ENCODE peak calls at places on chromosome 2, in eight cellular contexts. One of them, this sample, is unnamed.

GRCh38 chr2:118853647-118854367 is 6.4 kb upstream of the EN1 start:
- DNase-seq in AG10803: no peak
- DNase-seq in neural progenitor cell: peak; percentile 36
- DNase-seq in dorsolateral prefrontal cortex: no peak
- DNase-seq in tibial artery: no peak
- DNase-seq in foreskin fibroblast: no peak
- DNase-seq in BE2C: no peak
- DNase-seq in endothelial cell: no peak
- DNase-seq in this sample: no peak

GRCh38 chr2:149729575-149729974 is 142.0 kb upstream of the MMADHC start:
- DNase-seq in endothelial cell: no peak
- DNase-seq in dorsolateral prefrontal cortex: no peak
- DNase-seq in BE2C: no peak
- DNase-seq in neural progenitor cell: no peak
- DNase-seq in foreskin fibroblast: no peak
- DNase-seq in AG10803: no peak
- DNase-seq in tibial artery: no peak
- DNase-seq in this sample: no peak

GRCh38 chr2:2850891-2851290 is 519.8 kb upstream of the MYT1L start:
- DNase-seq in endothelial cell: no peak
- DNase-seq in BE2C: no peak
- DNase-seq in AG10803: no peak
- DNase-seq in dorsolateral prefrontal cortex: no peak
- DNase-seq in neural progenitor cell: no peak
- DNase-seq in foreskin fibroblast: no peak
- DNase-seq in tibial artery: no peak
- DNase-seq in this sample: no peak

GRCh38 chr2:179532890-179533289 is 268.3 kb upstream of the SESTD1 start:
- DNase-seq in tibial artery: no peak
- DNase-seq in BE2C: no peak
- DNase-seq in AG10803: no peak
- DNase-seq in foreskin fibroblast: peak; percentile 24
- DNase-seq in endothelial cell: no peak
- DNase-seq in dorsolateral prefrontal cortex: no peak
- DNase-seq in neural progenitor cell: peak; percentile 75
- DNase-seq in this sample: no peak

GRCh38 chr2:38720613-38721241 is 30.4 kb downstream of the SRSF7 start:
- DNase-seq in dorsolateral prefrontal cortex: no peak
- DNase-seq in endothelial cell: no peak
- DNase-seq in neural progenitor cell: no peak
- DNase-seq in tibial artery: peak; percentile 88
- DNase-seq in AG10803: peak; percentile 98
- DNase-seq in foreskin fibroblast: peak; percentile 89
- DNase-seq in BE2C: peak; percentile 27
- DNase-seq in this sample: peak; percentile 42

GRCh38 chr2:15449542-15450236 is 111.4 kb downstream of the NBAS start:
- DNase-seq in endothelial cell: no peak
- DNase-seq in dorsolateral prefrontal cortex: no peak
- DNase-seq in BE2C: no peak
- DNase-seq in foreskin fibroblast: no peak
- DNase-seq in neural progenitor cell: no peak
- DNase-seq in tibial artery: no peak
- DNase-seq in AG10803: no peak
- DNase-seq in this sample: no peak

GRCh38 chr2:221129657-221130056 is 442.4 kb downstream of the EPHA4 start:
- DNase-seq in BE2C: no peak
- DNase-seq in endothelial cell: no peak
- DNase-seq in neural progenitor cell: no peak
- DNase-seq in AG10803: no peak
- DNase-seq in dorsolateral prefrontal cortex: no peak
- DNase-seq in tibial artery: no peak
- DNase-seq in foreskin fibroblast: no peak
- DNase-seq in this sample: no peak

GRCh38 chr2:143121957-143122356 is 7.3 kb upstream of the ARHGAP15 start:
- DNase-seq in endothelial cell: no peak
- DNase-seq in AG10803: no peak
- DNase-seq in foreskin fibroblast: no peak
- DNase-seq in dorsolateral prefrontal cortex: no peak
- DNase-seq in tibial artery: no peak
- DNase-seq in neural progenitor cell: no peak
- DNase-seq in BE2C: no peak
- DNase-seq in this sample: no peak

GRCh38 chr2:232523682-232524597 is 2.0 kb upstream of the CHRND start:
- DNase-seq in AG10803: peak; percentile 13
- DNase-seq in tibial artery: no peak
- DNase-seq in dorsolateral prefrontal cortex: peak; percentile 41
- DNase-seq in endothelial cell: peak; percentile 69
- DNase-seq in neural progenitor cell: peak; percentile 92
- DNase-seq in foreskin fibroblast: peak; percentile 9
- DNase-seq in BE2C: peak; percentile 80
- DNase-seq in this sample: no peak

GRCh38 chr2:128348505-128349065 is 29.9 kb upstream of the HS6ST1 start:
- DNase-seq in foreskin fibroblast: no peak
- DNase-seq in tibial artery: no peak
- DNase-seq in dorsolateral prefrontal cortex: no peak
- DNase-seq in neural progenitor cell: no peak
- DNase-seq in BE2C: no peak
- DNase-seq in endothelial cell: no peak
- DNase-seq in AG10803: no peak
- DNase-seq in this sample: no peak

GRCh38 chr2:39875182-39875913 is 96.3 kb upstream of the THUMPD2 start:
- DNase-seq in dorsolateral prefrontal cortex: no peak
- DNase-seq in AG10803: peak; percentile 94
- DNase-seq in foreskin fibroblast: peak; percentile 74
- DNase-seq in endothelial cell: no peak
- DNase-seq in BE2C: no peak
- DNase-seq in neural progenitor cell: no peak
- DNase-seq in tibial artery: peak; percentile 45
- DNase-seq in this sample: no peak

GRCh38 chr2:167592441-167592840 is 655.0 kb downstream of the STK39 start:
- DNase-seq in tibial artery: no peak
- DNase-seq in BE2C: no peak
- DNase-seq in AG10803: no peak
- DNase-seq in endothelial cell: no peak
- DNase-seq in foreskin fibroblast: no peak
- DNase-seq in dorsolateral prefrontal cortex: no peak
- DNase-seq in neural progenitor cell: no peak
- DNase-seq in this sample: no peak

GRCh38 chr2:207558106-207558505 is 28.3 kb downstream of the CREB1 start:
- DNase-seq in dorsolateral prefrontal cortex: no peak
- DNase-seq in BE2C: no peak
- DNase-seq in tibial artery: no peak
- DNase-seq in foreskin fibroblast: peak; percentile 50
- DNase-seq in AG10803: peak; percentile 90
- DNase-seq in endothelial cell: no peak
- DNase-seq in neural progenitor cell: no peak
- DNase-seq in this sample: no peak

GRCh38 chr2:111048856-111049551 is 71.7 kb upstream of the BCL2L11 start:
- DNase-seq in endothelial cell: no peak
- DNase-seq in tibial artery: no peak
- DNase-seq in BE2C: no peak
- DNase-seq in dorsolateral prefrontal cortex: no peak
- DNase-seq in neural progenitor cell: no peak
- DNase-seq in foreskin fibroblast: no peak
- DNase-seq in AG10803: no peak
- DNase-seq in this sample: no peak

GRCh38 chr2:120741514-120742448 is 6.1 kb downstream of the GLI2 start:
- DNase-seq in AG10803: no peak
- DNase-seq in neural progenitor cell: peak; percentile 91
- DNase-seq in endothelial cell: no peak
- DNase-seq in foreskin fibroblast: no peak
- DNase-seq in dorsolateral prefrontal cortex: no peak
- DNase-seq in tibial artery: no peak
- DNase-seq in BE2C: no peak
- DNase-seq in this sample: no peak

GRCh38 chr2:112277591-112278220 is 2.3 kb downstream of the ZC3H6 start:
- DNase-seq in dorsolateral prefrontal cortex: no peak
- DNase-seq in neural progenitor cell: no peak
- DNase-seq in foreskin fibroblast: no peak
- DNase-seq in BE2C: no peak
- DNase-seq in tibial artery: no peak
- DNase-seq in endothelial cell: no peak
- DNase-seq in AG10803: no peak
- DNase-seq in this sample: no peak

GRCh38 chr2:179172894-179173293 is 91.7 kb downstream of the SESTD1 start:
- DNase-seq in endothelial cell: no peak
- DNase-seq in neural progenitor cell: no peak
- DNase-seq in dorsolateral prefrontal cortex: no peak
- DNase-seq in BE2C: no peak
- DNase-seq in foreskin fibroblast: no peak
- DNase-seq in AG10803: no peak
- DNase-seq in tibial artery: no peak
- DNase-seq in this sample: no peak

GRCh38 chr2:171279983-171280790 is 119.5 kb upstream of the TLK1 start:
- DNase-seq in tibial artery: no peak
- DNase-seq in AG10803: no peak
- DNase-seq in BE2C: no peak
- DNase-seq in foreskin fibroblast: no peak
- DNase-seq in endothelial cell: no peak
- DNase-seq in dorsolateral prefrontal cortex: no peak
- DNase-seq in neural progenitor cell: no peak
- DNase-seq in this sample: no peak

GRCh38 chr2:28956415-28956826 is 24.7 kb upstream of the TOGARAM2 start:
- DNase-seq in neural progenitor cell: peak; percentile 76
- DNase-seq in foreskin fibroblast: peak; percentile 34
- DNase-seq in dorsolateral prefrontal cortex: peak; percentile 47
- DNase-seq in endothelial cell: peak; percentile 66
- DNase-seq in BE2C: peak; percentile 60
- DNase-seq in tibial artery: no peak
- DNase-seq in AG10803: peak; percentile 11
- DNase-seq in this sample: no peak

GRCh38 chr2:98445708-98446577 is 1.3 kb downstream of the INPP4A start:
- DNase-seq in neural progenitor cell: no peak
- DNase-seq in endothelial cell: no peak
- DNase-seq in foreskin fibroblast: no peak
- DNase-seq in AG10803: no peak
- DNase-seq in tibial artery: no peak
- DNase-seq in BE2C: peak; percentile 40
- DNase-seq in dorsolateral prefrontal cortex: no peak
- DNase-seq in this sample: no peak

DNA sequence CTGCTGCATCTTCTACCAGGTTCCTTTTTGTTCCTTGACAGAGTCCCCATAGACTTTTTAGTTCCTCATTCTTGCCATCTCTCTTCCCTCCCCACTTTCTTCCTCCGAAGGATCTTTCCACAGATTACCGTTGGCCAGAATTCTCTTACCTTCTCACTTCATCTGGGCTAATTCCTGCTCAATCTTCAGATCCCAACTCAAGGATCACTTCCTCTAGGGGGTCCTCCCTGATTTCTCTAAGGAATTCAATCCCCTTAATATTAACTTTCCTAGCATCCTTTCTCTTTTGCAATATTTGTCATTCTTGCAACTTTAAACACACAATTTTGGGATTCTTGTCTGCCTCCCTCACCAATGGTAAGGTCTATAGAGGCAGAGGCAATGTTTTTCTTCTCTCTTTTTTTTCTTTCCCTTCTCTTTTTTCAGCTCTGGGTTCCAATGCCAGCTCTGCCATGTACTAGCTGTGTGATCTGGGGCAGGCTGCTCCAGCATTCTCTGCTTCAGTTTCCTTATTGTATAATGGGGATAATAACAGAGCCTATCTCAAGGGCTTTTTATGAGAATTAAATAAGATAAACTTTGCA is 5.4 kb upstream of the KCNE4 start:
- DNase-seq in dorsolateral prefrontal cortex: no peak
- DNase-seq in AG10803: peak; percentile 82
- DNase-seq in tibial artery: no peak
- DNase-seq in endothelial cell: no peak
- DNase-seq in neural progenitor cell: no peak
- DNase-seq in foreskin fibroblast: no peak
- DNase-seq in BE2C: no peak
- DNase-seq in this sample: no peak
- TF ChIP-seq CTCF in dorsolateral prefrontal cortex: no peak
- TF ChIP-seq CTCF in AG10803: no peak
- TF ChIP-seq CTCF in tibial artery: no peak
- TF ChIP-seq CTCF in endothelial cell: no peak
- TF ChIP-seq CTCF in neural progenitor cell: no peak
- TF ChIP-seq CTCF in foreskin fibroblast: no peak
- TF ChIP-seq CTCF in BE2C: no peak
- TF ChIP-seq CTCF in this sample: no peak

DNA sequence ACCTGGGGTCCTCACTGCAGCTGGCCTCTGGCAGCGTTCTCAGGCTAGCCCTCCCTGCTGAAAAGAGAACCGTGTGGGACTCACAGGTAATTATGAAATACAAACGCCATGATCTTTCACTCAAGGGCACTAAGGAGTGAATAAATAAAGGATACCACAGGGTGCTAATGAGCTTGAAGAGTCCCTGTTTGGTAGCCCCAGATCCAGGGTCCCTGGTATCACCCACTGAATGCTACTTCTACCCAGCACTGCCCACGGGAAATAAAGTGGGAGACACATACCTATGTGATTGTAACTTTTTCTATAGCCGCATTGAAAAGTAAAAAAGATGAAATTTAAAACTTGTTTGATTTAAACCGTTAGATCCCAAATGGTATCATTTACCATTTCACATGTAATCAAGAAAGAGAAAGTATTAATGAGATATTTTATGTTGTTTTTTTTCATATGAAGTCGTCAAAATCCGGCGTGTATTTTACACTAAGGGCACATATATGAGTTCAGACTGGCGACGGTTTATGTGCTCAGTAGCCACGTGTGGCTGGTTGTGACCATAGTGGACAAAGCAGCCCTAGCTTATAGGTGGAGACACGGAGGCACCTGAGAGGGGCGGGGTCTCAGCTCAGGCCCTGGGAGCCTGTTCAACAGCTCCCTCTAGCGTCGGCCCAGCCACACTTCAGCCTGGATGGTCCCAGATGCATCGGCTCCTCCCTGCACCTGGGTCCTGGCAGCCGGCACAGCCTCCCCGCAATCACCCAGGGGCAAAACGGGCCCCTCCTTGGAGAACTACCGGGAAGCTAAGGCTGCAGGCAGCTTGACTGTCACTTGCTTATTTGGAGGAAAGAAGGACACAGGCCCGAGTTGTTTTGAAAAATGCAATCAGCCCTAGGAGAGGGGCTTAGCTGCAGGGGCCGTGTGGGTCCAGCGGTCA is 39.2 kb downstream of the ODC1 start:
- DNase-seq in neural progenitor cell: peak; percentile 91
- DNase-seq in BE2C: peak; percentile 85
- DNase-seq in AG10803: peak; percentile 43
- DNase-seq in foreskin fibroblast: no peak
- DNase-seq in tibial artery: peak; percentile 52
- DNase-seq in endothelial cell: peak; percentile 83
- DNase-seq in dorsolateral prefrontal cortex: peak; percentile 64
- DNase-seq in this sample: no peak
- TF ChIP-seq CTCF in neural progenitor cell: peak; percentile 97
- TF ChIP-seq CTCF in BE2C: peak; percentile 98
- TF ChIP-seq CTCF in AG10803: peak; percentile 90
- TF ChIP-seq CTCF in foreskin fibroblast: peak; percentile 92
- TF ChIP-seq CTCF in tibial artery: peak; percentile 90
- TF ChIP-seq CTCF in endothelial cell: peak; percentile 97
- TF ChIP-seq CTCF in dorsolateral prefrontal cortex: peak; percentile 98
- TF ChIP-seq CTCF in this sample: no peak

GRCh38 chr2:8986327-8986976 is 17.0 kb downstream of the MBOAT2 start:
- DNase-seq in AG10803: no peak
- DNase-seq in BE2C: peak; percentile 54
- DNase-seq in foreskin fibroblast: no peak
- DNase-seq in tibial artery: no peak
- DNase-seq in dorsolateral prefrontal cortex: no peak
- DNase-seq in endothelial cell: peak; percentile 54
- DNase-seq in neural progenitor cell: peak; percentile 31
- DNase-seq in this sample: no peak
- TF ChIP-seq CTCF in AG10803: peak; percentile 16
- TF ChIP-seq CTCF in BE2C: peak; percentile 76
- TF ChIP-seq CTCF in foreskin fibroblast: no peak
- TF ChIP-seq CTCF in tibial artery: no peak
- TF ChIP-seq CTCF in dorsolateral prefrontal cortex: no peak
- TF ChIP-seq CTCF in endothelial cell: peak; percentile 63
- TF ChIP-seq CTCF in neural progenitor cell: peak; percentile 55
- TF ChIP-seq CTCF in this sample: no peak

GRCh38 chr2:177029501-177029900 is 183.1 kb upstream of the HNRNPA3 start:
- DNase-seq in dorsolateral prefrontal cortex: no peak
- DNase-seq in BE2C: no peak
- DNase-seq in foreskin fibroblast: no peak
- DNase-seq in neural progenitor cell: no peak
- DNase-seq in endothelial cell: no peak
- DNase-seq in AG10803: no peak
- DNase-seq in tibial artery: no peak
- DNase-seq in this sample: no peak
- TF ChIP-seq CTCF in dorsolateral prefrontal cortex: no peak
- TF ChIP-seq CTCF in BE2C: no peak
- TF ChIP-seq CTCF in foreskin fibroblast: no peak
- TF ChIP-seq CTCF in neural progenitor cell: no peak
- TF ChIP-seq CTCF in endothelial cell: no peak
- TF ChIP-seq CTCF in AG10803: no peak
- TF ChIP-seq CTCF in tibial artery: no peak
- TF ChIP-seq CTCF in this sample: no peak

This sample was measured in omental fat pad.